ENCODE peak calls at places on chromosomes 2 and 18, in seven cellular contexts. One of them, this sample, is unnamed.

GRCh38 chr2:15869396-15869795 is 71.0 kb upstream of the MYCN start:
- DNase-seq in H54: no peak
- DNase-seq in esophagus muscularis mucosa: no peak
- DNase-seq in A549: no peak
- DNase-seq in stomach: no peak
- DNase-seq in spleen: no peak
- DNase-seq in H1: no peak
- DNase-seq in this sample: no peak

GRCh38 chr2:72931280-72931910 is 14.1 kb downstream of the EMX1 start:
- DNase-seq in H1: no peak
- DNase-seq in stomach: no peak
- DNase-seq in esophagus muscularis mucosa: no peak
- DNase-seq in A549: no peak
- DNase-seq in H54: peak
- DNase-seq in spleen: peak
- DNase-seq in this sample: no peak

GRCh38 chr2:230589497-230590015 is 123.1 kb upstream of the CAB39 start:
- DNase-seq in spleen: no peak
- DNase-seq in esophagus muscularis mucosa: no peak
- DNase-seq in stomach: no peak
- DNase-seq in H1: no peak
- DNase-seq in A549: no peak
- DNase-seq in H54: no peak
- DNase-seq in this sample: peak

GRCh38 chr2:113167962-113168340 is 5.8 kb upstream of the PSD4 start:
- DNase-seq in stomach: no peak
- DNase-seq in H54: no peak
- DNase-seq in H1: no peak
- DNase-seq in A549: no peak
- DNase-seq in esophagus muscularis mucosa: no peak
- DNase-seq in spleen: peak
- DNase-seq in this sample: no peak

GRCh38 chr2:204447722-204448121 is 97.6 kb upstream of the PARD3B start:
- DNase-seq in H54: no peak
- DNase-seq in spleen: no peak
- DNase-seq in H1: no peak
- DNase-seq in stomach: no peak
- DNase-seq in A549: no peak
- DNase-seq in esophagus muscularis mucosa: no peak
- DNase-seq in this sample: no peak

GRCh38 chr18:24397131-24397693 is 412 bp downstream of the OSBPL1A start:
- DNase-seq in A549: peak
- DNase-seq in H1: no peak
- DNase-seq in stomach: peak
- DNase-seq in esophagus muscularis mucosa: peak
- DNase-seq in spleen: no peak
- DNase-seq in H54: peak
- DNase-seq in this sample: no peak

GRCh38 chr2:61288070-61288841 is 126.3 kb downstream of the C2orf74 start:
- DNase-seq in esophagus muscularis mucosa: no peak
- DNase-seq in A549: no peak
- DNase-seq in H1: no peak
- DNase-seq in stomach: no peak
- DNase-seq in H54: no peak
- DNase-seq in spleen: no peak
- DNase-seq in this sample: no peak

GRCh38 chr2:80489718-80490117 is 185.2 kb upstream of the LRRTM1 start:
- DNase-seq in spleen: no peak
- DNase-seq in stomach: no peak
- DNase-seq in H54: peak
- DNase-seq in esophagus muscularis mucosa: no peak
- DNase-seq in A549: peak
- DNase-seq in H1: no peak
- DNase-seq in this sample: no peak

GRCh38 chr2:8229546-8229986 is 452.3 kb upstream of the ID2 start:
- DNase-seq in stomach: peak
- DNase-seq in A549: peak
- DNase-seq in esophagus muscularis mucosa: peak
- DNase-seq in H1: no peak
- DNase-seq in H54: peak
- DNase-seq in spleen: peak
- DNase-seq in this sample: no peak

GRCh38 chr2:112640800-112641675 is 4.7 kb upstream of the SLC20A1 start:
- DNase-seq in H1: no peak
- DNase-seq in esophagus muscularis mucosa: no peak
- DNase-seq in spleen: no peak
- DNase-seq in stomach: no peak
- DNase-seq in A549: no peak
- DNase-seq in H54: peak
- DNase-seq in this sample: no peak

GRCh38 chr18:35158728-35159443 is 81.9 kb upstream of the ZNF397 start:
- DNase-seq in A549: no peak
- DNase-seq in stomach: no peak
- DNase-seq in H1: no peak
- DNase-seq in H54: no peak
- DNase-seq in esophagus muscularis mucosa: no peak
- DNase-seq in spleen: no peak
- DNase-seq in this sample: no peak

GRCh38 chr2:68737717-68738116 is 3.1 kb downstream of the ARHGAP25 start:
- DNase-seq in H1: no peak
- DNase-seq in A549: no peak
- DNase-seq in stomach: no peak
- DNase-seq in H54: no peak
- DNase-seq in esophagus muscularis mucosa: peak
- DNase-seq in spleen: no peak
- DNase-seq in this sample: no peak

GRCh38 chr2:241867776-241868420 is 1.6 kb upstream of the RTP5 start:
- DNase-seq in H1: no peak
- DNase-seq in A549: no peak
- DNase-seq in H54: no peak
- DNase-seq in stomach: peak
- DNase-seq in spleen: no peak
- DNase-seq in esophagus muscularis mucosa: no peak
- DNase-seq in this sample: no peak

GRCh38 chr2:129620411-129620810 is 359.1 kb upstream of the RAB6C start:
- DNase-seq in A549: no peak
- DNase-seq in H1: no peak
- DNase-seq in spleen: no peak
- DNase-seq in H54: no peak
- DNase-seq in stomach: no peak
- DNase-seq in esophagus muscularis mucosa: peak
- DNase-seq in this sample: no peak

GRCh38 chr2:46487667-46488333 is 8.4 kb downstream of the TMEM247 start:
- DNase-seq in stomach: no peak
- DNase-seq in A549: peak
- DNase-seq in spleen: no peak
- DNase-seq in esophagus muscularis mucosa: peak
- DNase-seq in H54: peak
- DNase-seq in H1: no peak
- DNase-seq in this sample: no peak

GRCh38 chr2:154497019-154497418 is 201.5 kb upstream of the KCNJ3 start:
- DNase-seq in H54: no peak
- DNase-seq in A549: no peak
- DNase-seq in stomach: no peak
- DNase-seq in H1: no peak
- DNase-seq in spleen: no peak
- DNase-seq in esophagus muscularis mucosa: no peak
- DNase-seq in this sample: no peak

GRCh38 chr2:75375646-75376582 is 176.6 kb upstream of the TACR1 start:
- DNase-seq in stomach: no peak
- DNase-seq in spleen: no peak
- DNase-seq in esophagus muscularis mucosa: no peak
- DNase-seq in A549: no peak
- DNase-seq in H1: no peak
- DNase-seq in H54: peak
- DNase-seq in this sample: no peak

GRCh38 chr2:169082995-169083394 is 13.6 kb downstream of the DHRS9 start:
- DNase-seq in esophagus muscularis mucosa: peak
- DNase-seq in A549: no peak
- DNase-seq in H1: no peak
- DNase-seq in stomach: no peak
- DNase-seq in H54: no peak
- DNase-seq in spleen: no peak
- DNase-seq in this sample: no peak

GRCh38 chr18:63346031-63346430 is 21.0 kb downstream of the KDSR start:
- DNase-seq in stomach: no peak
- DNase-seq in esophagus muscularis mucosa: no peak
- DNase-seq in spleen: no peak
- DNase-seq in H54: no peak
- DNase-seq in A549: no peak
- DNase-seq in H1: no peak
- DNase-seq in this sample: no peak

GRCh38 chr2:98416760-98417159 is 27.9 kb upstream of the INPP4A start:
- DNase-seq in esophagus muscularis mucosa: no peak
- DNase-seq in spleen: no peak
- DNase-seq in H1: no peak
- DNase-seq in stomach: no peak
- DNase-seq in H54: no peak
- DNase-seq in A549: no peak
- DNase-seq in this sample: no peak

GRCh38 chr2:98422449-98422848 is 22.2 kb upstream of the INPP4A start:
- DNase-seq in H54: no peak
- DNase-seq in esophagus muscularis mucosa: no peak
- DNase-seq in H1: no peak
- DNase-seq in stomach: no peak
- DNase-seq in spleen: no peak
- DNase-seq in A549: no peak
- DNase-seq in this sample: no peak

GRCh38 chr2:98419977-98420725 is 24.5 kb upstream of the INPP4A start:
- DNase-seq in H54: no peak
- DNase-seq in H1: no peak
- DNase-seq in esophagus muscularis mucosa: no peak
- DNase-seq in spleen: no peak
- DNase-seq in stomach: no peak
- DNase-seq in A549: no peak
- DNase-seq in this sample: no peak
- TF ChIP-seq POLR2A in H54: no peak
- TF ChIP-seq POLR2A in H1: no peak
- TF ChIP-seq POLR2A in esophagus muscularis mucosa: no peak
- TF ChIP-seq POLR2A in spleen: no peak
- TF ChIP-seq POLR2A in stomach: no peak
- TF ChIP-seq POLR2A in A549: no peak
- TF ChIP-seq POLR2A in this sample: no peak

DNA sequence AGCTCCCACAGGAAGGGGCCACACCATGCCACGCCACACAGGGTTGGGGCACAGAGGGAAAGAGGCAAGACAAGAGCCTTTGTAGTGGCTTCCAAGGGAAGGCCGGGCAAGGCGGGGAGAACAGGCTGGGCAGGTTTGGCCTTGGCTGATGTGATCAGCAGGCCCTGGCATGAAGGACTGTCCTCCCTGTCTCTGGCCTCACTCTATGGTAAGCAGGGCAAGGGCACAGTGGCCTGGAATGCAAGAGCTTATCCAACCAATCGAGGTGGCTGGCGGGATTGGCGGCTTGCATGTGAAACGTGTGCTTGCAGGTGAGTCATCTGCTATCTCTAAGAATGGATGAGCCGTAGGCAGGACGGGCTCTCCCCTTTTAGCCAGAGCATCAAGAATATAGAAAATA is 6.4 kb upstream of the ATP9B start:
- DNase-seq in H54: no peak
- DNase-seq in H1: no peak
- DNase-seq in esophagus muscularis mucosa: no peak
- DNase-seq in A549: no peak
- DNase-seq in spleen: no peak
- DNase-seq in stomach: peak
- DNase-seq in this sample: no peak
- TF ChIP-seq POLR2A in H54: no peak
- TF ChIP-seq POLR2A in H1: no peak
- TF ChIP-seq POLR2A in esophagus muscularis mucosa: no peak
- TF ChIP-seq POLR2A in A549: no peak
- TF ChIP-seq POLR2A in spleen: no peak
- TF ChIP-seq POLR2A in stomach: no peak
- TF ChIP-seq POLR2A in this sample: no peak

GRCh38 chr2:1631292-1632005 is 112.9 kb downstream of the PXDN start:
- DNase-seq in spleen: no peak
- DNase-seq in H54: no peak
- DNase-seq in stomach: no peak
- DNase-seq in A549: no peak
- DNase-seq in H1: no peak
- DNase-seq in esophagus muscularis mucosa: no peak
- DNase-seq in this sample: no peak

GRCh38 chr2:1632006-1632348 is 112.3 kb downstream of the PXDN start:
- DNase-seq in esophagus muscularis mucosa: no peak
- DNase-seq in H1: no peak
- DNase-seq in H54: no peak
- DNase-seq in spleen: no peak
- DNase-seq in A549: no peak
- DNase-seq in stomach: no peak
- DNase-seq in this sample: no peak

GRCh38 chr2:1627628-1628371 is 116.5 kb downstream of the PXDN start:
- DNase-seq in A549: no peak
- DNase-seq in H1: no peak
- DNase-seq in esophagus muscularis mucosa: no peak
- DNase-seq in H54: no peak
- DNase-seq in spleen: peak
- DNase-seq in stomach: no peak
- DNase-seq in this sample: no peak

GRCh38 chr2:1626271-1626681 is 118.0 kb downstream of the PXDN start:
- DNase-seq in H54: no peak
- DNase-seq in esophagus muscularis mucosa: no peak
- DNase-seq in spleen: peak
- DNase-seq in A549: no peak
- DNase-seq in H1: no peak
- DNase-seq in stomach: peak
- DNase-seq in this sample: no peak

GRCh38 chr2:1628893-1629292 is 115.4 kb downstream of the PXDN start:
- DNase-seq in spleen: no peak
- DNase-seq in H54: no peak
- DNase-seq in stomach: peak
- DNase-seq in H1: no peak
- DNase-seq in A549: no peak
- DNase-seq in esophagus muscularis mucosa: no peak
- DNase-seq in this sample: no peak
- TF ChIP-seq POLR2A in spleen: no peak
- TF ChIP-seq POLR2A in H54: no peak
- TF ChIP-seq POLR2A in stomach: no peak
- TF ChIP-seq POLR2A in H1: no peak
- TF ChIP-seq POLR2A in A549: no peak
- TF ChIP-seq POLR2A in esophagus muscularis mucosa: no peak
- TF ChIP-seq POLR2A in this sample: no peak

GRCh38 chr2:100962366-100963025 is 39.6 kb upstream of the RPL31 start:
- DNase-seq in esophagus muscularis mucosa: no peak
- DNase-seq in stomach: no peak
- DNase-seq in A549: no peak
- DNase-seq in spleen: peak
- DNase-seq in H54: no peak
- DNase-seq in H1: no peak
- DNase-seq in this sample: no peak

GRCh38 chr2:100964222-100964621 is 37.9 kb upstream of the RPL31 start:
- DNase-seq in esophagus muscularis mucosa: no peak
- DNase-seq in A549: no peak
- DNase-seq in H1: no peak
- DNase-seq in H54: no peak
- DNase-seq in spleen: peak
- DNase-seq in stomach: no peak
- DNase-seq in this sample: no peak

GRCh38 chr2:100965596-100965995 is 36.5 kb upstream of the RPL31 start:
- DNase-seq in H54: no peak
- DNase-seq in spleen: peak
- DNase-seq in A549: no peak
- DNase-seq in stomach: no peak
- DNase-seq in esophagus muscularis mucosa: no peak
- DNase-seq in H1: no peak
- DNase-seq in this sample: no peak

GRCh38 chr2:100963026-100963375 is 39.1 kb upstream of the RPL31 start:
- DNase-seq in spleen: peak
- DNase-seq in A549: no peak
- DNase-seq in H1: no peak
- DNase-seq in esophagus muscularis mucosa: no peak
- DNase-seq in stomach: no peak
- DNase-seq in H54: no peak
- DNase-seq in this sample: no peak

GRCh38 chr2:100964706-100965269 is 37.3 kb upstream of the RPL31 start:
- DNase-seq in H54: no peak
- DNase-seq in A549: no peak
- DNase-seq in spleen: peak
- DNase-seq in stomach: no peak
- DNase-seq in H1: no peak
- DNase-seq in esophagus muscularis mucosa: no peak
- DNase-seq in this sample: no peak
- TF ChIP-seq POLR2A in H54: no peak
- TF ChIP-seq POLR2A in A549: no peak
- TF ChIP-seq POLR2A in spleen: no peak
- TF ChIP-seq POLR2A in stomach: no peak
- TF ChIP-seq POLR2A in H1: no peak
- TF ChIP-seq POLR2A in esophagus muscularis mucosa: no peak
- TF ChIP-seq POLR2A in this sample: no peak